ENCODE peak calls at places on chromosomes 16 and 17, in seven cellular contexts. B is fibroblast of lung, X is keratinocyte, K is colonic mucosa, V is H9, N is endothelial cell of umbilical vein, S is astrocyte. Y is an unnamed sample.
A peak's percentile ranks its signal among the peaks of the same experiment; 100 is the strongest.

GRCh38 chr16:65515193-65515592 is 393.3 kb upstream of the CDH11 start:
- DNase-seq in B (peak; percentile 60), X (no peak), K (no peak), V (no peak), N (no peak), S (no peak), Y (no peak)

GRCh38 chr17:68445671-68446070 is 11.6 kb downstream of the WIPI1 start:
- DNase-seq in B (no peak), X (no peak), K (no peak), V (no peak), N (no peak), S (no peak), Y (no peak)

GRCh38 chr17:51667722-51668083 is 407.4 kb downstream of the UTP18 start:
- DNase-seq in B (no peak), X (no peak), K (no peak), V (no peak), N (no peak), S (no peak), Y (no peak)

GRCh38 chr17:41697122-41697962 is 8.7 kb downstream of the EIF1 start:
- DNase-seq in B (no peak), X (no peak), K (peak; percentile 63), V (no peak), N (no peak), S (no peak), Y (peak; percentile 82)

GRCh38 chr16:4775005-4775404 is 8.0 kb upstream of the ZNF500 start:
- DNase-seq in B (no peak), X (no peak), K (no peak), V (no peak), N (no peak), S (no peak), Y (no peak)

GRCh38 chr16:80984124-80984892 is 22.4 kb downstream of the CMC2 start:
- DNase-seq in B (no peak), X (no peak), K (no peak), V (no peak), N (no peak), S (no peak), Y (no peak)

GRCh38 chr17:20141201-20141999 is 132.2 kb downstream of the SPECC1 start:
- DNase-seq in B (no peak), X (no peak), K (no peak), V (no peak), N (no peak), S (no peak), Y (no peak)

GRCh38 chr16:46757339-46758050 is 9.4 kb upstream of the MYLK3 start:
- DNase-seq in B (no peak), X (no peak), K (no peak), V (no peak), N (no peak), S (no peak), Y (no peak)

GRCh38 chr16:47574091-47575054 is 113.2 kb downstream of the PHKB start:
- DNase-seq in B (peak; percentile 79), X (peak; percentile 44), K (no peak), V (no peak), N (no peak), S (peak; percentile 77), Y (no peak)

GRCh38 chr16:53821957-53822625 is 118.1 kb downstream of the FTO start:
- DNase-seq in B (peak; percentile 91), X (no peak), K (no peak), V (no peak), N (no peak), S (peak; percentile 88), Y (no peak)

GRCh38 chr17:18139949-18140348 is 31.4 kb downstream of the MYO15A start:
- DNase-seq in B (no peak), X (no peak), K (no peak), V (no peak), N (no peak), S (peak; percentile 4), Y (no peak)

GRCh38 chr16:88088161-88088581 is 136.9 kb downstream of the BANP start:
- DNase-seq in B (peak; percentile 16), X (no peak), K (peak; percentile 38), V (no peak), N (no peak), S (no peak), Y (peak; percentile 56)

GRCh38 chr17:32350662-32351418 is 883 bp downstream of the ZNF207 start:
- DNase-seq in B (peak; percentile 60), X (no peak), K (peak; percentile 48), V (no peak), N (peak; percentile 71), S (peak; percentile 50), Y (no peak)

GRCh38 chr17:64448665-64449512 is at the start of gene MILR1:
- DNase-seq in B (peak; percentile 95), X (no peak), K (peak; percentile 33), V (no peak), N (peak; percentile 92), S (peak; percentile 93), Y (no peak)

GRCh38 chr17:35865412-35866355 is 3.0 kb downstream of the HEATR9 start:
- DNase-seq in B (peak; percentile 64), X (no peak), K (no peak), V (no peak), N (peak; percentile 25), S (peak; percentile 54), Y (no peak)

GRCh38 chr16:27402964-27403600 is 1.1 kb downstream of the IL21R start:
- DNase-seq in B (no peak), X (no peak), K (no peak), V (no peak), N (no peak), S (no peak), Y (no peak)

GRCh38 chr17:45432405-45433113 is at the start of gene ARHGAP27:
- DNase-seq in B (peak; percentile 7), X (no peak), K (peak; percentile 77), V (peak; percentile 76), N (peak; percentile 41), S (no peak), Y (peak; percentile 89)
- H3K9ac ChIP-seq in B (peak within 1 kb of the TSS; percentile 16), X (peak within 1 kb of the TSS; percentile 79), K (peak within 1 kb of the TSS; percentile 84), V (no peak within 1 kb of the TSS), N (peak within 1 kb of the TSS; percentile 61), S (peak within 1 kb of the TSS; percentile 55), Y (peak within 1 kb of the TSS; percentile 26)

GRCh38 chr16:11045846-11046245 is 101.5 kb downstream of the CLEC16A start:
- DNase-seq in B (peak; percentile 28), X (no peak), K (no peak), V (no peak), N (no peak), S (peak; percentile 25), Y (no peak)
- H3K27ac ChIP-seq in B (peak overlapping the region; percentile 86), X (no peak overlapping the region), K (no peak overlapping the region), V (no peak overlapping the region), N (no peak overlapping the region), S (no peak overlapping the region), Y (no peak overlapping the region)

GRCh38 chr16:1964046-1964505 is 550 bp downstream of the RPS2 start:
- DNase-seq in B (no peak), X (no peak), K (peak; percentile 40), V (no peak), N (peak; percentile 39), S (peak; percentile 15), Y (peak; percentile 85)
- TF ChIP-seq CTCF in B (no peak), X (peak; percentile 7), K (no peak), V (no peak), N (peak; percentile 14), S (no peak), Y (no peak)

DNA sequence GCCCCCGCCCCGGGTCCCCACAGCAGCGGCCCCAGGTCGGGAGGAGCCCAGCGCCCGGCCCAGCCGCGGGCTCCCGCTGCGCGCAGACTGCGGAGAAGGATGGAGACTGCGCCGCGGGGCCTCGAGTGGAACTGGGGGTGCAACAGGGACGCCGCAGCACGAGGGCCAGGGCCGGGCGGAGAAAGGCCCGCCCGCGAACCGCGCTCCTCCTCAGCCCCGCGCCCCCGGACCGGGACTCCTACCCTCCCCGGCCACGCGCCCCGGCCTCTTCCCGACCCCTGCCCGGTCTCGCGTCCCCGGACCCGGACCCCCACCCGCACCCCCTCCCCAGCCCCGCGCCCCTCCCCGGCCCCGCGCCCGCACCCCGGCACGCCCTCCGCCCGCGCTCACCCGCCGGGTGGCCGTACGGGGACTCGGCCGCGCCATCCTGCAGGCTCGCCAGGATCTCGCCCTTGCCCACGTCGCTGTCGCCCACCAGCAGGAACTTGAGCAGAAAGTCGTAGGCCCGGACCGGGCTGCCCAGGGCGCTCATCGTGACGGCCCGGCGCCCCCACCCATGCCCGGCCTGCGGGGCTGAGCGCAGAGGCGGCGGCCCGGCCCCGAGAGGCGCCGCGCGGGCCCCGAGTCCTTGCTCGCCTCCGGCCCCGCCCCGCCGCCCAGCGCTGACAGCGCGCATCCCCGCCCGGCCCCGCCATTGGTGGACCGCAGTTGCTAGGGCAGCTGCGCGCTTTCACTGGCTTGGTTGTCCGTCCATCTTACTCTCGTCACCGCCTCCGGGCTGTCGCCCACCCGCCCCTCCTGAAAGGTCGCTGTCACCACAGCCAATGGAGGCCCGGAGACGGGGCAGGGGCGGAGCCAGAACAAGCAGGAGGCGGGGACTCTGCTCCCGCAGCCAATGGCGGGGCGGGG is at the start of gene RAB40B:
- DNase-seq in B (peak; percentile 98), X (peak; percentile 88), K (peak; percentile 99), V (peak; percentile 100), N (peak; percentile 99), S (peak; percentile 96), Y (peak; percentile 100)
- H3K9ac ChIP-seq in B (peak within 1 kb of the TSS; percentile 30), X (peak within 1 kb of the TSS; percentile 61), K (peak within 1 kb of the TSS; percentile 71), V (no peak within 1 kb of the TSS), N (peak within 1 kb of the TSS; percentile 20), S (peak within 1 kb of the TSS; percentile 68), Y (no peak within 1 kb of the TSS)

GRCh38 chr16:19066988-19067348 is 446 bp upstream of the COQ7 start:
- DNase-seq in B (no peak), X (no peak), K (no peak), V (no peak), N (no peak), S (no peak), Y (no peak)
- H3K27ac ChIP-seq in B (peak overlapping the region; percentile 100), X (peak overlapping the region; percentile 92), K (peak overlapping the region; percentile 97), V (no peak overlapping the region), N (peak overlapping the region; percentile 93), S (peak overlapping the region; percentile 99), Y (peak overlapping the region; percentile 100)

GRCh38 chr16:48901712-48902374 is 291.9 kb upstream of the N4BP1 start:
- DNase-seq in B (no peak), X (no peak), K (no peak), V (peak; percentile 24), N (no peak), S (no peak), Y (no peak)
- TF ChIP-seq CTCF in B (peak; percentile 7), X (peak; percentile 26), K (no peak), V (peak; percentile 55), N (no peak), S (no peak), Y (no peak)

GRCh38 chr17:1627219-1627986 is 1.2 kb downstream of the SLC43A2 start:
- DNase-seq in B (no peak), X (no peak), K (no peak), V (peak; percentile 60), N (no peak), S (no peak), Y (no peak)
- H3K9ac ChIP-seq in B (no peak overlapping the region), X (peak overlapping the region; percentile 73), K (peak overlapping the region; percentile 87), V (no peak overlapping the region), N (peak overlapping the region; percentile 73), S (peak overlapping the region; percentile 88), Y (peak overlapping the region; percentile 67)

GRCh38 chr16:89318871-89319627 is 101.5 kb downstream of the ZNF778 start:
- DNase-seq in B (no peak), X (no peak), K (no peak), V (no peak), N (no peak), S (no peak), Y (peak; percentile 65)
- H3K27ac ChIP-seq in B (peak overlapping the region; percentile 98), X (peak overlapping the region; percentile 74), K (no peak overlapping the region), V (no peak overlapping the region), N (peak overlapping the region; percentile 77), S (peak overlapping the region; percentile 94), Y (peak overlapping the region; percentile 14)

Y was measured in kidney.